ENCODE peak calls at places on chromosomes 3 and 15, in four cellular contexts. X is NCI-H1105 treated with DMSO at 0.1 percent for 48 hours; I is NCI-H748 treated with DMSO at 0.1 percent for 48 hours; J is stimulated activated naive B cell treated with anti-CD40 and anti-IgM and Interleukin-4, amounts not matched to agents 10 μg/mL and 1 μg/mL and 100 μg/mL, for 72 hours. A is an unnamed sample.

GRCh38 chr15:89502867-89503595 is 6.6 kb upstream of the RHCG start:
- DNase-seq in J (no peak), I (no peak), X (no peak), A (no peak)

GRCh38 chr15:88255496-88256171 is 905 bp downstream of the NTRK3 start:
- DNase-seq in I (peak), X (peak), J (no peak), A (no peak)

GRCh38 chr3:14329116-14329830 is 73.1 kb upstream of the SLC6A6 start:
- DNase-seq in J (no peak), X (peak), I (peak), A (no peak)

GRCh38 chr15:63086271-63086670 is 35.4 kb upstream of the LACTB start:
- DNase-seq in J (no peak), X (no peak), I (no peak), A (no peak)

GRCh38 chr3:177596248-177596821 is 399.1 kb upstream of the TBL1XR1 start:
- DNase-seq in X (no peak), I (no peak), J (no peak), A (no peak)

GRCh38 chr3:113261996-113262665 is 50.8 kb downstream of the BOC start:
- DNase-seq in X (no peak), I (no peak), J (no peak), A (no peak)

GRCh38 chr15:87907676-87908446 is 348.7 kb downstream of the NTRK3 start:
- DNase-seq in J (no peak), X (no peak), I (no peak), A (no peak)

GRCh38 chr3:43378066-43378935 is 92.0 kb downstream of the SNRK start:
- DNase-seq in I (no peak), J (peak), X (peak), A (peak)

GRCh38 chr15:59444980-59445500 is 7.1 kb downstream of the FAM81A start:
- DNase-seq in I (no peak), X (no peak), J (no peak), A (no peak)